ENCODE peak calls at places on chromosomes 16 and 17, in four cellular contexts. B is RCC 7860, F is esophagus squamous epithelium, N is choroid plexus epithelial cell. R is an unnamed sample.

GRCh38 chr16:1089439-1089821 is 6.6 kb downstream of the C1QTNF8 start:
- DNase-seq in N (no peak), B (no peak), F (no peak), R (no peak)

GRCh38 chr16:73040136-73040535 is 7.8 kb downstream of the ZFHX3 start:
- DNase-seq in F (no peak), B (no peak), N (no peak), R (no peak)

GRCh38 chr16:31537362-31537921 is 9.7 kb downstream of the AHSP start:
- DNase-seq in F (no peak), N (no peak), B (no peak), R (no peak)

GRCh38 chr17:27295945-27296344 is 2.0 kb downstream of the WSB1 start:
- DNase-seq in F (no peak), N (peak), B (no peak), R (no peak)

GRCh38 chr16:15778204-15778743 is 78.6 kb downstream of the MYH11 start:
- DNase-seq in N (no peak), B (no peak), F (no peak), R (no peak)

GRCh38 chr16:23149267-23149992 is at the start of gene USP31:
- DNase-seq in N (peak), B (peak), F (peak), R (peak)

GRCh38 chr16:79685871-79686270 is 85.3 kb upstream of the MAF start:
- DNase-seq in B (no peak), F (no peak), N (no peak), R (no peak)

GRCh38 chr16:87780385-87780989 is 14.7 kb upstream of the KLHDC4 start:
- DNase-seq in F (no peak), N (peak), B (peak), R (peak)

GRCh38 chr17:68603663-68604062 is 2.5 kb upstream of the FAM20A start:
- DNase-seq in F (no peak), B (no peak), N (no peak), R (no peak)

GRCh38 chr16:85984947-85985451 is 86.0 kb downstream of the IRF8 start:
- DNase-seq in B (no peak), N (no peak), F (no peak), R (no peak)

GRCh38 chr16:84323626-84324025 is 28.9 kb downstream of the WFDC1 start:
- DNase-seq in F (no peak), B (no peak), N (no peak), R (no peak)

GRCh38 chr17:14940112-14940945 is 324.8 kb downstream of the PMP22 start:
- DNase-seq in N (peak), F (no peak), B (no peak), R (no peak)

GRCh38 chr17:38852771-38853291 is 690 bp downstream of the RPL23 start:
- DNase-seq in F (no peak), B (no peak), N (peak), R (no peak)